ENCODE peak calls at places on chromosomes 3 and 15, in six cellular contexts. J is Peyer's patch, W is A673, I is body of pancreas, Q is adrenal gland, K is ovary. O is an unnamed sample. For H3K36me3 and H3K4me1, the result is how much of the 10 kb centered on the place peaks cover.

GRCh38 chr3:161221881-161222600 is 930 bp downstream of the NMD3 start:
- DNase-seq in Q (peak), K (peak), J (no peak), W (peak), I (peak), O (peak)

GRCh38 chr3:123728014-123728413 is 143.2 kb upstream of the HACD2 start:
- DNase-seq in Q (no peak), I (no peak), W (no peak), K (no peak), J (no peak), O (no peak)

GRCh38 chr3:78794431-78794830 is 973.4 kb downstream of the ROBO1 start:
- DNase-seq in K (no peak), W (no peak), I (no peak), J (no peak), Q (no peak), O (no peak)

GRCh38 chr3:45599424-45599886 is 4.9 kb downstream of the LIMD1 start:
- DNase-seq in J (no peak), K (no peak), W (no peak), I (peak), Q (no peak), O (peak)

GRCh38 chr3:65376426-65376825 is 662.3 kb downstream of the MAGI1 start:
- DNase-seq in K (no peak), W (no peak), I (no peak), Q (no peak), J (no peak), O (no peak)

GRCh38 chr3:188348445-188349244 is 194.7 kb downstream of the LPP start:
- DNase-seq in W (peak), I (peak), K (peak), Q (peak), J (peak), O (peak)

GRCh38 chr15:25176991-25177954 is 222.5 kb downstream of the SNRPN start:
- DNase-seq in K (peak), Q (peak), I (peak), W (no peak), J (peak), O (peak)

GRCh38 chr3:107644631-107645030 is 121.9 kb downstream of the BBX start:
- DNase-seq in I (no peak), W (no peak), J (no peak), Q (no peak), K (no peak), O (no peak)

GRCh38 chr3:136949146-136949545 is 8.6 kb upstream of the IL20RB start:
- DNase-seq in Q (no peak), W (no peak), J (no peak), I (no peak), K (no peak), O (no peak)

GRCh38 chr3:112092439-112093179 is 6.4 kb downstream of the C3orf52 start:
- DNase-seq in Q (no peak), J (no peak), W (no peak), I (no peak), K (no peak), O (no peak)

GRCh38 chr15:95739161-95739560 is 591.3 kb upstream of the NR2F2 start:
- DNase-seq in Q (no peak), K (no peak), J (no peak), I (no peak), W (no peak), O (no peak)

GRCh38 chr3:157832588-157832987 is 273.6 kb downstream of the SHOX2 start:
- DNase-seq in K (no peak), Q (no peak), J (no peak), W (no peak), I (no peak), O (no peak)

GRCh38 chr3:25291524-25291923 is 136.5 kb upstream of the RARB start:
- DNase-seq in J (no peak), Q (no peak), I (no peak), K (no peak), W (no peak), O (no peak)

GRCh38 chr3:185250247-185250646 is 3.6 kb downstream of the EHHADH start:
- DNase-seq in K (no peak), W (no peak), I (no peak), Q (no peak), J (no peak), O (no peak)

GRCh38 chr3:45273681-45274515 is 47.8 kb upstream of the TMEM158 start:
- DNase-seq in J (no peak), I (no peak), K (no peak), W (no peak), Q (no peak), O (no peak)

GRCh38 chr15:78047631-78048409 is 29.7 kb downstream of the TBC1D2B start:
- DNase-seq in K (no peak), W (no peak), Q (no peak), J (peak), I (no peak), O (peak)

GRCh38 chr15:79195802-79196201 is 86.7 kb upstream of the ANKRD34C start:
- DNase-seq in K (no peak), I (no peak), W (no peak), Q (no peak), J (peak), O (no peak)
- TF ChIP-seq CTCF in K (no peak), I (no peak), W (no peak), Q (no peak), J (no peak), O (no peak)

DNA sequence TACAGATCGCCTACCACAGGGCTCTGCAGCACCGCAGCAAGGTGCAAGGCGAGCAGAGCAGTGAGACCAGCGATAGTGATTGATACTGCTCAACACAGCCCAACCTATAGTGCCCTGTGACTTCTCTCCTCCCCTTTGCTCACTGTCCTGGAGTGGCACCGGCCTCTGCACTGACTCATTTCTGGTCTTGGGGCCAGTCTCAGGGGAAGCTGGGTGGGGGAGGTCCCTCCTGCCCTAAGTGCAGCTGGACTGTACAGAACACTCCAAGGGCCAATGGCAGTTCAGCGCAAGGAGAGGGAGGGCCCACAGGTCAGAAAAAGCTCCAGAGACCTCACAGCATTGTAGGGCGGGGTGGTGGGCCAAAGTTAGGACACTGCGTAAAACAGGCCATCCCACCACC is 2.5 kb upstream of the OGG1 start:
- DNase-seq in K (no peak), J (no peak), Q (no peak), W (no peak), I (no peak), O (no peak)
- H3K36me3 ChIP-seq in K (under half), J (under half), Q (half or more), W (half or more), I (under half), O (under half)

GRCh38 chr15:54556231-54556630 is 578.0 kb downstream of the UNC13C start:
- DNase-seq in W (no peak), J (no peak), I (no peak), Q (no peak), K (no peak), O (no peak)

GRCh38 chr15:54564142-54564541 is 585.9 kb downstream of the UNC13C start:
- DNase-seq in K (no peak), J (no peak), I (no peak), Q (no peak), W (no peak), O (no peak)

GRCh38 chr15:54560417-54560816 is 582.2 kb downstream of the UNC13C start:
- DNase-seq in W (no peak), Q (no peak), J (no peak), I (no peak), K (no peak), O (no peak)

GRCh38 chr15:54559405-54560064 is 581.3 kb downstream of the UNC13C start:
- DNase-seq in I (no peak), W (no peak), K (no peak), Q (peak), J (peak), O (peak)
- H3K4me1 ChIP-seq in I (under half), W (under half), K (under half), Q (under half), J (under half), O (under half)

GRCh38 chr3:99817437-99818240 is at the start of gene CMSS1:
- DNase-seq in I (peak), J (peak), K (peak), Q (peak), W (peak), O (peak)
- TF ChIP-seq CTCF in I (peak), J (peak), K (no peak), Q (no peak), W (no peak), O (no peak)

GRCh38 chr3:159432721-159433300 is 555.8 kb upstream of the IL12A start:
- DNase-seq in I (no peak), Q (no peak), J (no peak), K (no peak), W (no peak), O (no peak)
- H3K36me3 ChIP-seq in I (under half), Q (under half), J (under half), K (under half), W (under half), O (under half)